ENCODE peak calls at places on chromosomes 4 and X, in ten cellular contexts. N is GM03348; D is naive thymus-derived CD4-positive, alpha-beta T cell; Z is kidney epithelial cell; F is ascending aorta; Y is H4; O is glutamatergic neuron; M is A172; W is left colon; S is T-helper 2 cell. J is an unnamed sample.

GRCh38 chrX:104854188-104854587 is 288.2 kb downstream of the IL1RAPL2 start:
- DNase-seq in N (no peak), D (no peak), Z (no peak), F (no peak), Y (peak), O (no peak), M (no peak), W (no peak), S (no peak), J (peak)

GRCh38 chr4:150402968-150403367 is 179.0 kb upstream of the MAB21L2 start:
- DNase-seq in N (no peak), D (peak), Z (peak), F (no peak), Y (no peak), O (no peak), M (peak), W (peak), S (no peak), J (no peak)

GRCh38 chr4:16745009-16745408 is 153.4 kb downstream of the LDB2 start:
- DNase-seq in N (peak), D (no peak), Z (no peak), F (peak), Y (peak), O (no peak), M (no peak), W (no peak), S (no peak), J (no peak)

GRCh38 chr4:25448379-25449109 is 71.5 kb downstream of the ANAPC4 start:
- DNase-seq in N (peak), D (no peak), Z (no peak), F (peak), Y (no peak), O (no peak), M (no peak), W (no peak), S (no peak), J (no peak)

GRCh38 chr4:155539746-155540145 is 126.9 kb upstream of the GUCY1A1 start:
- DNase-seq in N (no peak), D (no peak), Z (no peak), F (no peak), Y (no peak), O (no peak), M (no peak), W (no peak), S (no peak), J (no peak)

GRCh38 chr4:113331811-113332210 is 282.4 kb downstream of the ANK2 start:
- DNase-seq in N (no peak), D (no peak), Z (no peak), F (no peak), Y (no peak), O (no peak), M (no peak), W (no peak), S (no peak), J (no peak)

GRCh38 chr4:96150501-96150900 is 310.6 kb downstream of the PDHA2 start:
- DNase-seq in N (no peak), D (no peak), Z (no peak), F (no peak), Y (no peak), O (no peak), M (no peak), W (no peak), S (no peak), J (no peak)

GRCh38 chr4:112234952-112235609 is 3.5 kb downstream of the AP1AR start:
- DNase-seq in N (peak), D (peak), Z (peak), F (peak), Y (peak), O (peak), M (peak), W (peak), S (no peak), J (peak)

GRCh38 chr4:140851032-140851636 is 94.9 kb upstream of the TBC1D9 start:
- DNase-seq in N (peak), D (no peak), Z (peak), F (peak), Y (peak), O (no peak), M (peak), W (peak), S (no peak), J (peak)

GRCh38 chr4:8675383-8675782 is 82.8 kb downstream of the CPZ start:
- DNase-seq in N (no peak), D (no peak), Z (no peak), F (no peak), Y (no peak), O (no peak), M (peak), W (peak), S (no peak), J (no peak)

GRCh38 chrX:23699636-23700194 is 32.4 kb downstream of the PRDX4 start:
- DNase-seq in N (no peak), D (no peak), Z (no peak), F (peak), Y (no peak), O (no peak), M (no peak), W (peak), S (no peak), J (no peak)

GRCh38 chr4:15958562-15958961 is 4.4 kb downstream of the FGFBP2 start:
- DNase-seq in N (no peak), D (no peak), Z (no peak), F (no peak), Y (no peak), O (no peak), M (no peak), W (no peak), S (no peak), J (no peak)

GRCh38 chr4:183107891-183108459 is 8.9 kb downstream of the WWC2 start:
- DNase-seq in N (no peak), D (no peak), Z (no peak), F (no peak), Y (no peak), O (no peak), M (no peak), W (no peak), S (no peak), J (no peak)

GRCh38 chrX:131739823-131740222 is 195.9 kb downstream of the OR13H1 start:
- DNase-seq in N (no peak), D (no peak), Z (no peak), F (no peak), Y (no peak), O (no peak), M (no peak), W (no peak), S (no peak), J (no peak)

GRCh38 chr4:103207673-103208072 is 9.5 kb upstream of the CENPE start:
- DNase-seq in N (no peak), D (no peak), Z (no peak), F (no peak), Y (no peak), O (peak), M (no peak), W (no peak), S (no peak), J (no peak)

GRCh38 chr4:5473125-5473524 is 235.2 kb downstream of the EVC2 start:
- DNase-seq in N (no peak), D (no peak), Z (no peak), F (no peak), Y (no peak), O (no peak), M (no peak), W (no peak), S (no peak), J (no peak)

GRCh38 chrX:15202458-15203177 is 67.3 kb downstream of the ASB9 start:
- DNase-seq in N (peak), D (no peak), Z (peak), F (no peak), Y (peak), O (no peak), M (peak), W (no peak), S (no peak), J (peak)

GRCh38 chr4:53116959-53117358 is 248.9 kb downstream of the SCFD2 start:
- DNase-seq in N (no peak), D (no peak), Z (no peak), F (no peak), Y (no peak), O (no peak), M (no peak), W (no peak), S (no peak), J (no peak)

GRCh38 chr4:1297023-1297395 is 7.3 kb downstream of the MAEA start:
- DNase-seq in N (no peak), D (no peak), Z (no peak), F (no peak), Y (no peak), O (no peak), M (no peak), W (peak), S (no peak), J (no peak)

GRCh38 chr4:90586799-90587198 is 459.6 kb downstream of the CCSER1 start:
- DNase-seq in N (no peak), D (no peak), Z (no peak), F (no peak), Y (no peak), O (no peak), M (no peak), W (no peak), S (no peak), J (no peak)

GRCh38 chr4:141455651-141456050 is 180.7 kb upstream of the IL15 start:
- DNase-seq in N (no peak), D (no peak), Z (no peak), F (no peak), Y (no peak), O (no peak), M (peak), W (no peak), S (no peak), J (peak)

GRCh38 chr4:127881565-127881869 is 824 bp downstream of the PLK4 start:
- DNase-seq in N (no peak), D (peak), Z (no peak), F (no peak), Y (no peak), O (no peak), M (no peak), W (no peak), S (no peak), J (no peak)

GRCh38 chrX:111465664-111466063 is 45.8 kb upstream of the SERTM2 start:
- DNase-seq in N (no peak), D (no peak), Z (no peak), F (no peak), Y (no peak), O (no peak), M (no peak), W (no peak), S (no peak), J (no peak)

GRCh38 chrX:118117069-118117405 is 427 bp upstream of the KLHL13 start:
- DNase-seq in N (no peak), D (no peak), Z (no peak), F (no peak), Y (no peak), O (no peak), M (no peak), W (no peak), S (no peak), J (no peak)

GRCh38 chrX:16610121-16610565 is 39.8 kb upstream of the S100G start:
- DNase-seq in N (peak), D (no peak), Z (no peak), F (no peak), Y (no peak), O (no peak), M (peak), W (no peak), S (no peak), J (peak)

GRCh38 chr4:7828011-7828720 is 111.5 kb downstream of the AFAP1 start:
- DNase-seq in N (peak), D (peak), Z (peak), F (peak), Y (peak), O (no peak), M (peak), W (peak), S (no peak), J (peak)

GRCh38 chr4:67204441-67204840 is 340.9 kb downstream of the CENPC start:
- DNase-seq in N (no peak), D (no peak), Z (no peak), F (no peak), Y (no peak), O (no peak), M (peak), W (no peak), S (no peak), J (no peak)

GRCh38 chrX:154799554-154800348 is 5.5 kb downstream of the MPP1 start:
- DNase-seq in N (no peak), D (no peak), Z (no peak), F (no peak), Y (peak), O (no peak), M (peak), W (peak), S (no peak), J (no peak)

GRCh38 chrX:136755411-136755810 is 25.3 kb downstream of the ARHGEF6 start:
- DNase-seq in N (no peak), D (no peak), Z (no peak), F (no peak), Y (no peak), O (no peak), M (no peak), W (no peak), S (no peak), J (no peak)

J was measured in COLO829.